ENCODE peak calls at places on chromosomes 7 and 10, in four cellular contexts. N is GM12891, V is K562, T is GM12878. I is an unnamed sample.

GRCh38 chr10:62096534-62096933 is 172.1 kb downstream of the RTKN2 start:
- DNase-seq in N (no peak), V (no peak), T (no peak), I (no peak)

GRCh38 chr10:90993340-90993739 is 72.5 kb upstream of the ANKRD1 start:
- DNase-seq in T (no peak), V (no peak), N (no peak), I (no peak)

GRCh38 chr7:74173491-74173865 is 678 bp upstream of the EIF4H start:
- DNase-seq in N (no peak), V (no peak), T (no peak), I (no peak)

GRCh38 chr7:45569290-45569685 is 4.9 kb upstream of the ADCY1 start:
- DNase-seq in V (no peak), N (no peak), T (no peak), I (no peak)

GRCh38 chr7:87330316-87330715 is 15.1 kb upstream of the CROT start:
- DNase-seq in V (no peak), N (no peak), T (no peak), I (no peak)

GRCh38 chr7:5435291-5436002 is 11.8 kb upstream of the TNRC18 start:
- DNase-seq in V (no peak), T (peak), N (no peak), I (no peak)

GRCh38 chr7:47258798-47259197 is 323.1 kb downstream of the TNS3 start:
- DNase-seq in N (no peak), V (no peak), T (no peak), I (no peak)

GRCh38 chr10:74329873-74330272 is 178.9 kb downstream of the ADK start:
- DNase-seq in V (no peak), N (no peak), T (no peak), I (no peak)

GRCh38 chr7:16034353-16034752 is 347.9 kb upstream of the MEOX2 start:
- DNase-seq in T (no peak), N (no peak), V (no peak), I (no peak)

GRCh38 chr7:115292381-115292780 is 370.5 kb downstream of the MDFIC start:
- DNase-seq in V (no peak), N (no peak), T (no peak), I (no peak)

GRCh38 chr10:26367771-26368170 is 70.4 kb upstream of the APBB1IP start:
- DNase-seq in T (no peak), V (peak), N (no peak), I (peak)

GRCh38 chr7:99504281-99504602 is 220 bp upstream of the ZKSCAN5 start:
- DNase-seq in V (peak), N (no peak), T (no peak), I (peak)

GRCh38 chr7:120475994-120476393 is 203.0 kb downstream of the KCND2 start:
- DNase-seq in N (no peak), T (peak), V (no peak), I (no peak)

DNA sequence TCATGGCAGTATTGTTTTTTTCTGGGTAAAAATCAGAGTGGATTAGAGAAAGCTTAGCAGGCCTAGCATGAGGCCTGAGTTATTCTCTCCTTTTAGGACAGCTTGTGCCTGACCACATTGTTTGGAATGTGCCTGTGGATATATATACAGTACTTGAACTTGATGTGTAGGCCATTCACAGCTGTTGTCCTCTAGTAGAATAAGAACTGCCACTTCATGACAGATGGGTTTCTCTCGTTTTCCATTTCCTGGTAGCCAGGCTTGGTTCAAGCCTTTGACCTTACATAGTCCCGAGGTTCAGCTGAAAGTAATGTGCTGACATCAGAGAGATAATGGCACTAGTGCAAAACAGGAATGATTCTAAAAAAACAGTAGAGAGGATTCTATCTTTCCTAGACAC is 473.9 kb downstream of the AUTS2 start:
- DNase-seq in T (no peak), V (no peak), N (no peak), I (no peak)
- TF ChIP-seq POLR2AphosphoS5 in T (no peak), V (no peak), N (no peak), I (no peak)

DNA sequence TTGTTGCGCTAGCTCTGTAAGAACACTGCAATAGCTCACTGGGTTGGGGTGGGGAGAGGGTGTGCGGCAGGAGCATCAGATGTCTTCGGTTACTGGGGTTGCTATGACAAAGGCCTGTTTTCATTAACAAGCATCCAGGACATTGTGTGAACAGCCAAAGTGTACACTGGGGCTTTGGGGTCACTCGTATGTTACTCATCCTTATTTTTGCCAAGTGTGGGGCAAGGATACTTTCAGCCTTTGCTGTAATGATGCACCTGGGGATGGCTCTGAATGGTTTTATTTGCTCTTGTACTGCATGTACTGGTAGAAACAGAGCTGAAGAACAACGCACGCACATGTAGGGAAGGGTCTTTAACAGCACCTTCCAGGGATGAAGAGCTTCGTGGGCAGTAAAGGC is 73.0 kb upstream of the AFAP1L2 start:
- DNase-seq in T (no peak), V (no peak), N (no peak), I (no peak)
- TF ChIP-seq SPI1 in T (no peak), V (no peak), N (no peak), I (no peak)

GRCh38 chr10:5633166-5633565 is 33.2 kb downstream of the ASB13 start:
- DNase-seq in T (no peak), V (no peak), N (no peak), I (no peak)

GRCh38 chr10:5629789-5630436 is 36.5 kb downstream of the ASB13 start:
- DNase-seq in V (peak), T (peak), N (peak), I (no peak)

GRCh38 chr10:5628798-5629788 is 37.3 kb downstream of the ASB13 start:
- DNase-seq in N (no peak), V (no peak), T (no peak), I (no peak)

GRCh38 chr10:5631936-5632335 is 34.5 kb downstream of the ASB13 start:
- DNase-seq in V (no peak), T (no peak), N (no peak), I (no peak)

GRCh38 chr10:5632430-5632829 is 34.0 kb downstream of the ASB13 start:
- DNase-seq in N (no peak), V (no peak), T (no peak), I (no peak)
- TF ChIP-seq POLR2AphosphoS5 in N (no peak), V (no peak), T (no peak), I (no peak)

GRCh38 chr10:101959349-101959916 is 96.5 kb downstream of the ARMH3 start:
- DNase-seq in V (no peak), T (no peak), N (no peak), I (no peak)
- TF ChIP-seq SPI1 in V (no peak), T (no peak), N (no peak), I (no peak)

DNA sequence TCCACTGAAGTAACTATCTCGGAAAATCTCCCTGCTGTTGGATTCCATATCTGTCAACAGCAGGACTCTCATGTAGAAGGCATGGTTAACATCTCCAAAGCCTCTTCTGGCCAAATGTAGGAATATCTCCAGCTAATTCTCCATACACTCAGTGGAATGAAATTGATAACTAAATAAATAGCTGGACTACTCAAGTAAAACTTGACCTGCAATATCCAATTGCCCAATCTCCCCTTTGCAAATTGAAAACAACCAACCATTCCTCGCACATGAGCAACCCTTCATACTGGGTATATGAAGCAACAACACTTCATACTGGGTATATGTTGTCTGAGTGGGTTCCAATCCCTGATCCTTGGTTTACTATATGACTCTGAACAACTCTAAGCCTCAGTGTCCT is 105.4 kb upstream of the KMT2E start:
- DNase-seq in N (no peak), V (no peak), T (no peak), I (no peak)
- TF ChIP-seq POLR2AphosphoS5 in N (no peak), V (no peak), T (no peak), I (no peak)

GRCh38 chr10:77290528-77291155 is 347.0 kb downstream of the KCNMA1 start:
- DNase-seq in V (no peak), N (no peak), T (no peak), I (no peak)

GRCh38 chr10:77289027-77289501 is 348.5 kb downstream of the KCNMA1 start:
- DNase-seq in N (no peak), V (no peak), T (no peak), I (no peak)

GRCh38 chr10:77287647-77288120 is 349.9 kb downstream of the KCNMA1 start:
- DNase-seq in V (no peak), T (no peak), N (no peak), I (no peak)

GRCh38 chr10:77291596-77292505 is 345.8 kb downstream of the KCNMA1 start:
- DNase-seq in V (no peak), T (no peak), N (no peak), I (no peak)

GRCh38 chr10:77289790-77290189 is 347.8 kb downstream of the KCNMA1 start:
- DNase-seq in T (no peak), V (no peak), N (no peak), I (no peak)
- TF ChIP-seq SPI1 in T (no peak), V (no peak), N (no peak), I (no peak)

GRCh38 chr7:139490130-139490529 is 6.7 kb upstream of the KLRG2 start:
- DNase-seq in V (no peak), T (no peak), N (no peak), I (no peak)
- TF ChIP-seq POLR2AphosphoS5 in V (no peak), T (no peak), N (no peak), I (no peak)

GRCh38 chr10:49393301-49393700 is 2.6 kb downstream of the DRGX start:
- DNase-seq in T (no peak), N (no peak), V (no peak), I (no peak)
- TF ChIP-seq SPI1 in T (no peak), N (no peak), V (no peak), I (no peak)

GRCh38 chr10:132387723-132388210 is 9.2 kb upstream of the PWWP2B start:
- DNase-seq in N (peak), V (peak), T (no peak), I (peak)
- TF ChIP-seq POLR2AphosphoS5 in N (no peak), V (no peak), T (no peak), I (no peak)

I was measured in HL-60.